ENCODE peak calls at places on chromosomes 5 and 9, in eight cellular contexts. M, T, P, H, B, D, J and A are unnamed samples.

GRCh38 chr5:101675510-101675909 is 620.6 kb downstream of the SLCO4C1 start:
- DNase-seq in B (no peak), D (peak; percentile 77), H (no peak), M (no peak), P (no peak), T (no peak), J (no peak), A (no peak)

GRCh38 chr5:81425569-81425968 is 31.6 kb upstream of the ACOT12 start:
- DNase-seq in B (peak; percentile 38), J (no peak), D (no peak), M (peak; percentile 60), T (no peak), H (no peak), P (peak; percentile 74), A (no peak)

GRCh38 chr5:140076788-140077187 is 33.7 kb upstream of the NRG2 start:
- DNase-seq in M (no peak), J (no peak), P (no peak), T (no peak), B (no peak), D (no peak), H (no peak), A (no peak)

GRCh38 chr9:21711504-21711903 is 90.9 kb upstream of the MTAP start:
- DNase-seq in M (peak; percentile 47), H (no peak), B (no peak), T (no peak), J (no peak), D (no peak), P (no peak), A (no peak)

GRCh38 chr9:109705515-109705914 is 74.5 kb upstream of the PALM2AKAP2 start:
- DNase-seq in P (peak; percentile 53), M (peak; percentile 69), H (no peak), J (no peak), D (no peak), T (no peak), B (no peak), A (no peak)

GRCh38 chr9:127397722-127398647 is 1.0 kb downstream of the SLC2A8 start:
- DNase-seq in P (peak; percentile 25), J (peak; percentile 60), B (no peak), T (peak; percentile 68), M (peak; percentile 57), H (peak; percentile 57), D (peak; percentile 76), A (peak; percentile 83)

GRCh38 chr5:122751293-122751753 is 23.6 kb upstream of the SNX2 start:
- DNase-seq in D (no peak), B (no peak), H (no peak), M (peak; percentile 100), J (no peak), P (peak; percentile 21), T (no peak), A (no peak)

GRCh38 chr9:137069508-137070071 is 767 bp downstream of the SAPCD2 start:
- DNase-seq in B (no peak), T (no peak), H (peak; percentile 14), D (peak; percentile 33), P (no peak), M (no peak), J (peak; percentile 24), A (no peak)

GRCh38 chr9:131697097-131697496 is 42.8 kb downstream of the RAPGEF1 start:
- DNase-seq in P (peak; percentile 89), T (no peak), H (no peak), J (no peak), B (no peak), D (peak; percentile 30), M (peak; percentile 63), A (no peak)

GRCh38 chr5:57780306-57780958 is 297.8 kb upstream of the ACTBL2 start:
- DNase-seq in M (peak; percentile 35), P (no peak), H (no peak), B (no peak), J (peak; percentile 56), T (no peak), D (no peak), A (peak; percentile 31)

GRCh38 chr9:1083325-1083913 is 33.3 kb downstream of the DMRT2 start:
- DNase-seq in B (no peak), M (peak; percentile 23), H (peak; percentile 26), D (no peak), P (no peak), J (no peak), T (peak; percentile 81), A (peak; percentile 75)

GRCh38 chr5:67211926-67212325 is 15.3 kb upstream of the CD180 start:
- DNase-seq in J (no peak), H (no peak), P (peak; percentile 71), D (no peak), T (no peak), M (peak; percentile 75), B (no peak), A (no peak)

GRCh38 chr5:3596261-3596825 is 711 bp downstream of the IRX1 start:
- DNase-seq in J (no peak), P (no peak), D (no peak), H (no peak), T (peak; percentile 17), M (peak; percentile 40), B (no peak), A (no peak)

GRCh38 chr5:3595102-3595961 is at the start of gene IRX1:
- DNase-seq in P (no peak), M (peak; percentile 62), J (no peak), D (no peak), T (peak; percentile 48), B (no peak), H (no peak), A (peak; percentile 82)

GRCh38 chr5:3592298-3592697 is 3.3 kb upstream of the IRX1 start:
- DNase-seq in H (no peak), T (no peak), D (no peak), M (peak; percentile 58), P (no peak), J (no peak), B (no peak), A (peak; percentile 74)

GRCh38 chr5:3594514-3595101 is 1.0 kb upstream of the IRX1 start:
- DNase-seq in H (no peak), T (no peak), P (no peak), D (no peak), B (no peak), J (no peak), M (peak; percentile 71), A (no peak)

DNA sequence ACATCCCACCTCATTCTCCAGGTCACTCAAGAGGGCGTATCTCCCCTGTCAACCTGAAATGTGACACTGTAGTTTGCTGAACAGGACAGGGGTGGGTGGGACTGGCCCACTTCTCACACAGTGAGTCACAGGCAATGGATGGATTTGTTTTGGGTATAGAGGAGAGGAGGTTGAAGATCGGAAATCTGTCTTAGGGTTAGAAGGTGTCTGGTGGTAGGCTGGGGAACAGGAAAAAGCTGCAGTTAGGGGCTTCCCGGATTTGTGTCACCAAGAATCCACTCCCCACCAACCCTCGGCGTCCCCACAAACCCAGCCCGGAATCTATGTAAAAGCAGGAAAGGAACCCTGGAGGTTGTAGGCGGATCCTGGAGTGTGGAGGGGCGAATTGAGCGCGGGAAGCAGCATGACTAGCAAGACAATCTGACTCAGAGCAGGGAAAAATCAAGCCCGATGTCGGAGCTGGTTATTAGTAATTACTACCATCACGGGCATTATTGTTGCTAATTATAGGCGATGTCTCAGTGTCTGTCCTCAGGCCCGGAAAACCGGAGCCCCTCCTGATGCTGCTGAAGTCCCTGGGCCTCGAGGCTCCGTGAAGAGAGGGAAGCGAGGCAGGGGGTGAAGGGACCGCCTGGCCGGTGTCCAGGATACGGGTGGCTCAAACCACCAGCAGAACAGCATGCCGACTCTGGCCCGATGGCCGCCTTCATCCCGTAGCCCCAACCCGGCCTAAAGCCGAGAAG is 1.7 kb upstream of the IRX1 start:
- DNase-seq in D (no peak), J (no peak), H (no peak), M (peak; percentile 59), P (no peak), B (no peak), T (no peak), A (no peak)
- H3K27me3 ChIP-seq in D (peaks cover 2% of the 10 kb centered on the region), J (peaks cover 71% of the 10 kb centered on the region), H (peaks cover 96% of the 10 kb centered on the region), M (peaks cover 71% of the 10 kb centered on the region), P (peaks cover 6% of the 10 kb centered on the region), B (peaks cover 4% of the 10 kb centered on the region), T (no peaks in the 10 kb centered on the region), A (peaks cover 84% of the 10 kb centered on the region)

GRCh38 chr5:31645420-31646081 is 6.6 kb downstream of the PDZD2 start:
- DNase-seq in D (no peak), H (no peak), M (no peak), B (no peak), P (no peak), T (no peak), J (peak; percentile 60), A (no peak)

GRCh38 chr5:31651241-31651640 is 12.3 kb downstream of the PDZD2 start:
- DNase-seq in P (no peak), M (no peak), B (no peak), H (no peak), J (no peak), D (no peak), T (no peak), A (no peak)

DNA sequence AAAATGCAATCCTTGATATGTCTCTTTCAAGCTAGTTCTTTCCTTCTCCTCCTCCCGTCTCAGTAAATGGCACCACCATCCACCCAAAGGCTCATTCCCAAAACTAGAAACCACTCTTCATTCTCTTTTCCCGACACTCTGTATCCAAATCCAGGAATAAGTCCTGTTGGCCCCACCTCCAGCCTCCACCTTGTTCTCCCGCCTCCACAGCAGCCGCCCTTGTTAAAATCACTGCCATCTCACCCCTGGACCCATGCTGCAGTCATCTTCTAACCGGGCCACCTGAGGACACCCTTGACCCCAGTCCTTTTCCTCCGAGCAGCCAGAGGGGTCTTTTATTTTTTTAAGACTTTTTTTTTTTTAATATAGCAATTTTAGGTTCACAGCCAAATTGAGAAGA is 9.4 kb downstream of the PDZD2 start:
- DNase-seq in H (no peak), B (no peak), T (no peak), J (no peak), P (no peak), D (no peak), M (no peak), A (no peak)
- H3K27me3 ChIP-seq in H (no peaks in the 10 kb centered on the region), B (no peaks in the 10 kb centered on the region), T (peaks cover 11% of the 10 kb centered on the region), J (no peaks in the 10 kb centered on the region), P (peaks cover 4% of the 10 kb centered on the region), D (no peaks in the 10 kb centered on the region), M (no peaks in the 10 kb centered on the region), A (no peaks in the 10 kb centered on the region)

GRCh38 chr9:97845130-97845529 is 7.9 kb upstream of the FOXE1 start:
- DNase-seq in B (no peak), J (no peak), M (no peak), D (no peak), T (no peak), P (no peak), H (no peak), A (no peak)
- H3K27me3 ChIP-seq in B (peaks cover 23% of the 10 kb centered on the region), J (peaks cover 41% of the 10 kb centered on the region), M (peaks cover 39% of the 10 kb centered on the region), D (peaks cover 78% of the 10 kb centered on the region), T (peaks cover 14% of the 10 kb centered on the region), P (peaks cover 41% of the 10 kb centered on the region), H (peaks cover 99% of the 10 kb centered on the region), A (peaks cover 61% of the 10 kb centered on the region)

DNA sequence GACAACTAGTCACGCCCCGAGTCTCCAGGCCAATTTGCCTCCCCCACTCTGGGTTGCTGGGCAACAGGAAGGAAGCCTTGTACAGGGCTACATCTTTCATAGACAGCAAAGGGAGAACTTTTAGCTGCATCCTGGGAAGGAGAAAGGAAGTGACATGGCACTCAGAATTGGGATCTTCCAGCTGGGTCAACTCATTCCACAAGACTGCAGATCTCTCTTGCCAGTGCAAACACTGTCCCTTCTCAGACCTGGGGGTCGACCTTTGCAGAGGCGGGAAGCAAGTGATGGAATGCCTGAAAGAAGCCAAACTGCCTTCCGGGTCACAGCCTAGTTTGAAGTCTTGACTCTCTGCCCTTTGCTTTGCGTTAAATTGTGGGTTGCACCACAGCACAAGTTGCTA is 282.0 kb downstream of the SLIT3 start:
- DNase-seq in M (peak; percentile 14), H (no peak), J (no peak), D (no peak), B (no peak), T (no peak), P (no peak), A (no peak)
- H3K27me3 ChIP-seq in M (no peaks in the 10 kb centered on the region), H (no peaks in the 10 kb centered on the region), J (no peaks in the 10 kb centered on the region), D (no peaks in the 10 kb centered on the region), B (no peaks in the 10 kb centered on the region), T (no peaks in the 10 kb centered on the region), P (no peaks in the 10 kb centered on the region), A (peaks cover 7% of the 10 kb centered on the region)